ENCODE peak calls at places on chromosome 7, in eight cellular contexts. A is adrenal gland, D is cardiac muscle cell, X is IMR-90, G is fibroblast of lung, K is GM06990, U is brain microvascular endothelial cell, S is cardiac fibroblast. O is an unnamed sample.

GRCh38 chr7:130649004-130649790 is 19.4 kb downstream of the COPG2 start:
- DNase-seq in S (peak), K (peak), U (peak), D (peak), X (peak), A (peak), G (peak), O (no peak)

GRCh38 chr7:22561895-22562593 is 62.1 kb upstream of the STEAP1B start:
- DNase-seq in S (peak), U (peak), X (peak), K (no peak), A (no peak), D (peak), G (peak), O (no peak)

GRCh38 chr7:150448789-150449147 is 1.7 kb upstream of the GIMAP8 start:
- DNase-seq in S (peak), D (peak), X (peak), A (peak), K (peak), G (peak), U (peak), O (peak)

GRCh38 chr7:155252388-155252957 is 45.2 kb upstream of the INSIG1 start:
- DNase-seq in K (no peak), A (no peak), U (no peak), D (peak), G (peak), S (no peak), X (peak), O (no peak)

GRCh38 chr7:82605247-82605864 is 161.8 kb upstream of the CACNA2D1 start:
- DNase-seq in S (peak), A (peak), D (peak), G (peak), X (peak), K (no peak), U (peak), O (no peak)

GRCh38 chr7:91929463-91929862 is 11.2 kb upstream of the AKAP9 start:
- DNase-seq in S (no peak), A (no peak), X (no peak), K (no peak), D (no peak), G (no peak), U (no peak), O (no peak)

GRCh38 chr7:151477867-151478266 is 37.9 kb upstream of the CRYGN start:
- DNase-seq in K (no peak), X (no peak), S (no peak), D (no peak), U (no peak), A (no peak), G (no peak), O (no peak)

GRCh38 chr7:129741011-129741410 is 129.5 kb downstream of the NRF1 start:
- DNase-seq in A (no peak), U (no peak), D (no peak), X (no peak), K (no peak), G (no peak), S (no peak), O (no peak)

GRCh38 chr7:2050511-2050866 is 182.3 kb downstream of the MAD1L1 start:
- DNase-seq in U (no peak), X (no peak), G (no peak), D (no peak), K (no peak), S (no peak), A (no peak), O (no peak)

GRCh38 chr7:121000091-121000983 is 11.8 kb downstream of the CPED1 start:
- DNase-seq in X (peak), A (no peak), D (peak), G (peak), K (no peak), S (peak), U (peak), O (no peak)

GRCh38 chr7:121001234-121001633 is 12.7 kb downstream of the CPED1 start:
- DNase-seq in U (no peak), X (no peak), K (no peak), A (no peak), D (no peak), G (no peak), S (no peak), O (no peak)

GRCh38 chr7:121002755-121003114 is 14.2 kb downstream of the CPED1 start:
- DNase-seq in D (no peak), U (no peak), K (no peak), A (no peak), S (peak), X (peak), G (peak), O (no peak)

GRCh38 chr7:121003986-121004685 is 15.6 kb downstream of the CPED1 start:
- DNase-seq in A (peak), U (no peak), X (no peak), D (no peak), G (no peak), S (no peak), K (no peak), O (no peak)

DNA sequence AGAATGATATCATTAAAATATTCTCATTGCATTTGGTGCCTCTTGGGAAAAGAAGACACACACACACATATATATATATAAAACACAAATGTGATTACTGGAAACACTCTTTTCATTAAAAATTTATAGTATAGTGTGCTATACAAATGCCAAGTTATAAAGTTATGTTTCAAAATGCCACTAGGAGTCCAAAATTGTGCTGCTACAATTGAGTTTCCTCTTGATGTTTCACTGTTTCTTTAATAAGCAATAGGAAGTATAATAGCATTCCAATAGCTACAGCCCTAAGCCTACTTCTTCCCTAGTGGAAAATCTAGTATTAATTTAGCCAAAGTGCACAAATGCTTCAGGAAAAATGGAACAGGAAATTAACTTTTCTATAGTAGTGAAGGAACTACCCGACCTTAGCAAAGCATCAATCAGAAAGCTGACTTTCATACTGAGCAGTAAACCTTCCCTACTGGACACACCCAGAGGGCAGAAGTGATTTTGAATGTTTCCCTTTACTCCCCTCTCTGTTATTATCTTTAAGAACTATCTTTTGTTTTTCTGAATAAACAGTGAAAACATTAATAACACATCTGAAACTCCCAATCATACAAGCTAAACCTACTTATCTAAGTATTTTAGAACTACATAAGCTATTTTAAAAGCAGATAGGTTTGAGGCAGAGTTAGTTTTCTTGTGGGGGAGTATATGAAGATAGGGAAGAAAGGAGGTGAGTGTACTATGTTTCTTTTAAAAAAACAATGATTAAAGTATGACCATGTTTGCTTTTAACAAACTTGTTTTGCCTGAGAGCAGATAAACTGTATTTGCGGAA is 13.6 kb downstream of the CPED1 start:
- DNase-seq in K (no peak), S (peak), G (no peak), U (no peak), A (no peak), D (no peak), X (no peak), O (no peak)
- TF ChIP-seq CTCF in K (no peak), S (no peak), G (no peak), U (no peak), A (no peak), D (no peak), X (no peak), O (no peak)

GRCh38 chr7:17983238-17984088 is 43.2 kb upstream of the SNX13 start:
- DNase-seq in X (no peak), U (no peak), A (no peak), D (no peak), S (no peak), K (no peak), G (no peak), O (no peak)

GRCh38 chr7:17986826-17987225 is 40.8 kb downstream of the PRPS1L1 start:
- DNase-seq in A (no peak), S (peak), D (peak), X (peak), G (peak), U (peak), K (no peak), O (no peak)

GRCh38 chr7:17988136-17988535 is 39.5 kb downstream of the PRPS1L1 start:
- DNase-seq in K (no peak), G (no peak), S (no peak), A (no peak), X (no peak), U (no peak), D (no peak), O (no peak)

GRCh38 chr7:17985473-17986239 is 42.0 kb downstream of the PRPS1L1 start:
- DNase-seq in G (no peak), K (no peak), U (no peak), X (no peak), A (no peak), D (no peak), S (no peak), O (no peak)

DNA sequence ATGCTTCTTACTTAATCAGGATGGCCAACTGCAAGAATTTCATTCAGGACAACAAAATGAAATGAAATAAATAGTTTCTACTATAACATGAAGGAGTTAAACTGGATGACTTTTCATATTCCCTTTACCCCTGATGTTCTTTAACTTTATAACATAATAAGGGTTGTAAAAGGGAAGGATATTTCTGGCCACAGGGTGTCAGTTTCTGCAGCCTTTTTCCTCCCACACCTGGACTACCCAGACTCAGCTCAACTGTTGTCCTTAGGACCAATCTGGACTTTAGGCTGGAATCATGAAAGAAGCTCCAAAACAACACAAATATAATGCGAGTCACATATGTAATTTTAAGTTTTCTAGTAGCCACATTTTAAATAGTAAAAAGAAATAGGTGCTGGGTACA is 43.4 kb downstream of the PRPS1L1 start:
- DNase-seq in G (no peak), A (no peak), S (no peak), X (no peak), D (no peak), U (no peak), K (no peak), O (no peak)
- TF ChIP-seq CTCF in G (no peak), A (no peak), S (no peak), X (no peak), D (no peak), U (no peak), K (no peak), O (no peak)

DNA sequence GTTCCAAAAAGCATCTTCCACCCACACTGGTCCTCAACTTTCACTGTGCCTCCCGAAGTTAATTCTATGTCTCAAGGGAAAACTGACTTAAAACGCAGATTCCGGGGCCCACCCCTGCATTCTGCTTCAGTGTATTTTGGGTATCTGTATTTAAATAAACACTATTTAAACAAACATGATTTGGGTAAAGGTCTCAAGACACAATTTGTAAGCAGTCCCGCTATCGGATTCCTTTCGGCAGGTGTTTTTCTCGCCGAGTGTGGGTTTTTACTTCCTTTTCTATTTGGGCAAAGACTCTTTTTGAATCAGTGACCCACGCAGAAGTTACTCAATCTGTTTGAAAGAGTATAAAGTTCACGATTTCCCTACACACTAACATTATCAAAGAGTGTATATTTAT is 1.2 kb downstream of the PDIA4 start:
- DNase-seq in D (no peak), X (no peak), K (no peak), G (no peak), A (no peak), S (peak), U (no peak), O (no peak)
- TF ChIP-seq CTCF in D (no peak), X (no peak), K (no peak), G (no peak), A (no peak), S (no peak), U (no peak), O (no peak)

DNA sequence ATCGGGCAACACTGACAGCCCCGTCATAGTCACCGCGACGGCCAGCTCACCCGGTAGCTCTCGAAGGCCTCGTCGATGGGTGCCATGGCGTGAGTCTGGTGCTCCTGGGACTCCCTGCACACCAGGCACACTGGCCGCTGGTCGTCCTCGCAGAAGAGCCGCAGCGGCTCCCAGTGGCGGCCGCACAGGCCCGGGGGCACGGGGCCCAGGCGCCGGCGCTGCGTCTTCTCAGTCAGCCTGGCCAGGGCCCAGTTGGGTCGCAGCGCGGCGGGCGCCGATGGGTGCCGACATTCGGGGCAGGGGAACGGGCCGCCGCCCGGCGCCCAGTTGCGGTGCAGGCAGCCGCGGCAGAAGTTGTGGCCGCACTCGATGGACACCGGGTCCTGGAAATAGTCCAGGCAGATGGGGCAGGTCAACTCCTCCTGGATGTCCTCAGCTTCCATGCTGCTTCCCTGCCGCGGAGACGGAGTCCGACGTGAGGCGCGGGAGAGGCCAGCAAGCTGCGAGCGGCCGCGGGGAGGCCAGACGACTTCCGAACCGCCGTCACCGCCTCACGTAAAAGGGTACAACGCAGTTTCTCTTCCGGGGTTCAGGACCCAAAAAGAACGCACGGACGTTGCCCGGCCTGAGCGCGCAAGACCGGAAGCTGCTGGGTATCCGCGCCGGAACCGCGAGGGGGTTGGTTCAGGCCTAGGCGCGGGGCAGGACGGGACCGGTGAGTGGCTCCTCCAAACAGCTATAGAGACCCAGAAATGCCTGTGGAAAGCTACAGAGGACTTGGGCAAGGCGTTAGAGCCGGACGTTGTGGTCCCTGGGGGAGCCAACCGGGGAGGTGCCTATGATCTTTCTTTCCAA is at the start of gene TRIM4:
- DNase-seq in U (peak), G (peak), X (peak), D (peak), A (peak), K (peak), S (peak), O (peak)
- TF ChIP-seq CTCF in U (peak), G (peak), X (peak), D (no peak), A (peak), K (peak), S (peak), O (no peak)

DNA sequence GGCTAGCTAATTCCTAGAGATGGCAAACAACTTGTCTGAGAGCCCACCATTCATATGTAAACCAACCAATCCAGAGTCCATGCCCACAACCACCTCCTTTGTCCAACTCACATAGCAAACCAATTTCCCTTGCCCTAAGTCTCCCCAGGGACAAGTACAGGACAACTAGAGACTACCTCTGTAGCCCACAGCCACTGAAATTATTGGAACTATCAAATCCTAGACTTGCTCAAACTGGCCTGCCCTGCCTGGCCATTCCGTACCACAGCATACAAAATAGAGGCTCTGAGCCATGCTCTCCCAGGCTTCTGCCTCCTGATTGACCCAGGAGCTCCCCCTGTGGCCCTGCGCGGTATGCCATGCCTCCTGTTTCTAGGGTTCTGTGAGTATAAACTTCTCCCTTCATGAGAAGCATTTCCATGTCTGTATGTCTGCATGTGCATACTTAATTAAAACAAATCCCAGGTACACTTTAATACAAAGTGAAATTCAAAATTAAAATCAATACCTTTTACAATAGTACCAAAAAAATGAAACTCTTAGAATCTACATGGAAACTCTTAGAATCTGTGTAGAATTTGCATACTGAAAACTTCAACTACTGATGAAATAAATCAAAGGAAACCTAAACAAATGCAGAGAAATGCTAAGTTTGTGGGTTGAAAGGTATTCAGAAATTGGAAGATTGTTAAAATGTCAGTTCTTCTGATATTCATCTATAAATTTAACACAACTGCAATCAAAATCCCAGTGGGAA is 4.0 kb upstream of the HECW1 start:
- DNase-seq in X (peak), S (peak), G (peak), A (peak), U (peak), K (peak), D (peak), O (no peak)
- TF ChIP-seq CTCF in X (peak), S (peak), G (peak), A (peak), U (peak), K (peak), D (peak), O (peak)

GRCh38 chr7:40538281-40538680 is 403.5 kb downstream of the SUGCT start:
- DNase-seq in K (no peak), D (peak), X (peak), A (no peak), G (peak), U (no peak), S (no peak), O (no peak)
- TF ChIP-seq CTCF in K (no peak), D (no peak), X (no peak), A (no peak), G (no peak), U (no peak), S (no peak), O (no peak)

GRCh38 chr7:1043552-1044188 is 676 bp upstream of the GPR146 start:
- DNase-seq in K (no peak), U (no peak), X (no peak), S (no peak), A (no peak), D (no peak), G (no peak), O (no peak)

GRCh38 chr7:1045038-1045726 is 836 bp downstream of the GPR146 start:
- DNase-seq in K (no peak), X (no peak), G (no peak), A (no peak), U (no peak), S (no peak), D (no peak), O (no peak)

GRCh38 chr7:1042161-1042833 is 2.0 kb upstream of the GPR146 start:
- DNase-seq in G (no peak), D (no peak), U (no peak), X (no peak), A (no peak), S (no peak), K (no peak), O (no peak)

GRCh38 chr7:1045727-1046063 is 1.3 kb downstream of the GPR146 start:
- DNase-seq in G (no peak), D (no peak), A (no peak), K (no peak), S (no peak), X (no peak), U (no peak), O (no peak)

GRCh38 chr7:1044189-1045037 is at the start of gene GPR146:
- DNase-seq in X (peak), S (peak), K (peak), D (peak), G (peak), A (peak), U (peak), O (peak)
- TF ChIP-seq CTCF in X (peak), S (peak), K (peak), D (peak), G (peak), A (peak), U (peak), O (peak)

GRCh38 chr7:4849390-4849789 is 12.4 kb downstream of the PAPOLB start:
- DNase-seq in X (peak), K (no peak), S (peak), U (peak), D (peak), G (peak), A (no peak), O (no peak)
- TF ChIP-seq CTCF in X (peak), K (peak), S (peak), U (peak), D (peak), G (peak), A (peak), O (no peak)

GRCh38 chr7:107232568-107233090 is 63.8 kb downstream of the HBP1 start:
- DNase-seq in U (peak), G (peak), A (no peak), S (peak), K (no peak), X (peak), D (peak), O (no peak)

GRCh38 chr7:107230334-107230733 is 61.5 kb downstream of the HBP1 start:
- DNase-seq in G (peak), D (no peak), X (peak), U (no peak), K (no peak), S (peak), A (no peak), O (no peak)

GRCh38 chr7:107233981-107234380 is 65.2 kb downstream of the HBP1 start:
- DNase-seq in D (no peak), K (no peak), U (no peak), G (no peak), X (no peak), A (no peak), S (no peak), O (no peak)

GRCh38 chr7:107234436-107234835 is 65.6 kb downstream of the HBP1 start:
- DNase-seq in D (no peak), A (no peak), U (no peak), K (no peak), X (no peak), G (peak), S (no peak), O (no peak)

DNA sequence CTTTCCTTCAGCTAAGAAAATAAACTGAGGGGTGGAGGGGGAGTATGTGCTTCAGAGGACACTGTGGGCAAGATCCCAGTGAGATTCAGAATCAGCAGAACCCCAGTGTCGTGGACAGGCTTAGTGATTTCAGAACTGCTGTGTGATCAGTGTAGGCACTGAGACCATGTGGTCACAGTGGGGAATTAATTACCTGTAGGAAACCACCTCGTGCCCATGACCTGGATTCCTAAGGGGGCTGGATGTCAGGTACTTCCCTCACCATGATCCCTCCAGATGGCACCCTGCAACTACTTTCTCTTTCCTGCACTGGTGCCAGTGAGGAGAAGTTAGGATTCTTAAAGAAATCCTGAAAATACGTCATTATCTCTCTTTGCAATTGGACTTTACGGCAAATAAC is 64.4 kb downstream of the HBP1 start:
- DNase-seq in U (no peak), K (no peak), X (no peak), D (no peak), S (no peak), A (no peak), G (peak), O (no peak)
- TF ChIP-seq CTCF in U (no peak), K (no peak), X (no peak), D (no peak), S (no peak), A (no peak), G (no peak), O (no peak)